ENCODE peak calls at places on chromosome 1, in four cellular contexts. W, B, F and H are unnamed samples.

GRCh38 chr1:905071-905749 is 18.5 kb upstream of the SAMD11 start:
- DNase-seq in W (peak), B (no peak), F (no peak), H (peak)

GRCh38 chr1:77193951-77194350 is 25.3 kb downstream of the PIGK start:
- DNase-seq in W (no peak), B (no peak), F (no peak), H (no peak)

GRCh38 chr1:32666866-32667566 is 16.0 kb downstream of the RBBP4 start:
- DNase-seq in W (no peak), B (no peak), F (no peak), H (no peak)

GRCh38 chr1:230487773-230488428 is 61.8 kb upstream of the PGBD5 start:
- DNase-seq in W (no peak), B (no peak), F (no peak), H (no peak)

GRCh38 chr1:244414543-244414942 is 37.2 kb downstream of the ADSS2 start:
- DNase-seq in W (peak), B (no peak), F (no peak), H (peak)

GRCh38 chr1:16181887-16182719 is 26.2 kb upstream of the EPHA2 start:
- DNase-seq in W (peak), B (no peak), F (no peak), H (peak)

GRCh38 chr1:21457654-21458053 is 17.7 kb downstream of the NBPF3 start:
- DNase-seq in W (no peak), B (no peak), F (no peak), H (no peak)

GRCh38 chr1:43930168-43930948 is 3.2 kb upstream of the ARTN start:
- DNase-seq in W (no peak), B (no peak), F (no peak), H (peak)

GRCh38 chr1:227257964-227258363 is 60.3 kb downstream of the CDC42BPA start:
- DNase-seq in W (no peak), B (no peak), F (no peak), H (no peak)

GRCh38 chr1:228362884-228363450 is 43.7 kb downstream of the TRIM11 start:
- DNase-seq in W (no peak), B (no peak), F (no peak), H (no peak)

GRCh38 chr1:92956254-92956653 is 5.0 kb downstream of the DIPK1A start:
- DNase-seq in W (no peak), B (no peak), F (no peak), H (no peak)